ENCODE peak calls at places on chromosomes 5 and 9, in six cellular contexts. One of them, this sample, is unnamed.

GRCh38 chr9:81906656-81907055 is 21.6 kb upstream of the SPATA31D4 start:
- DNase-seq in posterior cingulate gyrus: no peak
- DNase-seq in progenitor cell of endocrine pancreas: no peak
- DNase-seq in SW 1271: no peak
- DNase-seq in ascending aorta: no peak
- DNase-seq in SK-MEL-5: no peak
- DNase-seq in this sample: no peak

GRCh38 chr9:83007521-83008300 is 55.2 kb downstream of the RASEF start:
- DNase-seq in posterior cingulate gyrus: no peak
- DNase-seq in progenitor cell of endocrine pancreas: no peak
- DNase-seq in SW 1271: no peak
- DNase-seq in ascending aorta: no peak
- DNase-seq in SK-MEL-5: no peak
- DNase-seq in this sample: no peak

GRCh38 chr9:87040410-87041009 is 93.2 kb upstream of the GAS1 start:
- DNase-seq in posterior cingulate gyrus: no peak
- DNase-seq in progenitor cell of endocrine pancreas: no peak
- DNase-seq in SW 1271: no peak
- DNase-seq in ascending aorta: no peak
- DNase-seq in SK-MEL-5: no peak
- DNase-seq in this sample: no peak

GRCh38 chr5:17114233-17114632 is 103.2 kb upstream of the BASP1 start:
- DNase-seq in posterior cingulate gyrus: no peak
- DNase-seq in progenitor cell of endocrine pancreas: no peak
- DNase-seq in SW 1271: no peak
- DNase-seq in ascending aorta: no peak
- DNase-seq in SK-MEL-5: no peak
- DNase-seq in this sample: no peak

GRCh38 chr5:124162782-124163532 is 583.5 kb downstream of the ZNF608 start:
- DNase-seq in posterior cingulate gyrus: peak
- DNase-seq in progenitor cell of endocrine pancreas: no peak
- DNase-seq in SW 1271: no peak
- DNase-seq in ascending aorta: no peak
- DNase-seq in SK-MEL-5: no peak
- DNase-seq in this sample: no peak

GRCh38 chr9:130834371-130835311 is at the start of gene ABL1:
- DNase-seq in posterior cingulate gyrus: peak
- DNase-seq in progenitor cell of endocrine pancreas: peak
- DNase-seq in SW 1271: peak
- DNase-seq in ascending aorta: peak
- DNase-seq in SK-MEL-5: peak
- DNase-seq in this sample: peak

GRCh38 chr5:168591302-168592013 is 12.3 kb upstream of the PANK3 start:
- DNase-seq in posterior cingulate gyrus: no peak
- DNase-seq in progenitor cell of endocrine pancreas: no peak
- DNase-seq in SW 1271: no peak
- DNase-seq in ascending aorta: no peak
- DNase-seq in SK-MEL-5: no peak
- DNase-seq in this sample: no peak

GRCh38 chr5:8306289-8306688 is 437.3 kb downstream of the MTRR start:
- DNase-seq in posterior cingulate gyrus: no peak
- DNase-seq in progenitor cell of endocrine pancreas: no peak
- DNase-seq in SW 1271: no peak
- DNase-seq in ascending aorta: no peak
- DNase-seq in SK-MEL-5: no peak
- DNase-seq in this sample: no peak

GRCh38 chr5:68315679-68316271 is 100.2 kb downstream of the PIK3R1 start:
- DNase-seq in posterior cingulate gyrus: no peak
- DNase-seq in progenitor cell of endocrine pancreas: no peak
- DNase-seq in SW 1271: no peak
- DNase-seq in ascending aorta: no peak
- DNase-seq in SK-MEL-5: no peak
- DNase-seq in this sample: peak

GRCh38 chr5:2506603-2507002 is 244.9 kb downstream of the IRX2 start:
- DNase-seq in posterior cingulate gyrus: no peak
- DNase-seq in progenitor cell of endocrine pancreas: no peak
- DNase-seq in SW 1271: no peak
- DNase-seq in ascending aorta: no peak
- DNase-seq in SK-MEL-5: no peak
- DNase-seq in this sample: no peak

GRCh38 chr5:97141539-97141938 is 872 bp downstream of the LIX1 start:
- DNase-seq in posterior cingulate gyrus: no peak
- DNase-seq in progenitor cell of endocrine pancreas: no peak
- DNase-seq in SW 1271: no peak
- DNase-seq in ascending aorta: no peak
- DNase-seq in SK-MEL-5: no peak
- DNase-seq in this sample: no peak

GRCh38 chr9:3261484-3261883 is 264.3 kb downstream of the RFX3 start:
- DNase-seq in posterior cingulate gyrus: no peak
- DNase-seq in progenitor cell of endocrine pancreas: no peak
- DNase-seq in SW 1271: no peak
- DNase-seq in ascending aorta: no peak
- DNase-seq in SK-MEL-5: no peak
- DNase-seq in this sample: no peak

GRCh38 chr5:91283899-91284298 is 99.2 kb downstream of the ARRDC3 start:
- DNase-seq in posterior cingulate gyrus: no peak
- DNase-seq in progenitor cell of endocrine pancreas: no peak
- DNase-seq in SW 1271: no peak
- DNase-seq in ascending aorta: no peak
- DNase-seq in SK-MEL-5: no peak
- DNase-seq in this sample: no peak

GRCh38 chr5:131619102-131619501 is 15.9 kb downstream of the RAPGEF6 start:
- DNase-seq in posterior cingulate gyrus: no peak
- DNase-seq in progenitor cell of endocrine pancreas: no peak
- DNase-seq in SW 1271: no peak
- DNase-seq in ascending aorta: no peak
- DNase-seq in SK-MEL-5: no peak
- DNase-seq in this sample: no peak